ENCODE peak calls at places on chromosomes 5 and 9, in seven cellular contexts. P is K562, I is HepG2, M is GM12878, U is SK-N-SH, A is GM12892, B is H1. Q is an unnamed sample.

GRCh38 chr9:25917593-25918426 is 239.6 kb upstream of the TUSC1 start:
- DNase-seq in P (no peak), I (no peak), M (no peak), U (no peak), A (no peak), B (no peak), Q (no peak)

GRCh38 chr5:132667761-132668705 is 5.8 kb upstream of the IL4 start:
- DNase-seq in P (peak), I (no peak), M (no peak), U (no peak), A (no peak), B (no peak), Q (no peak)

GRCh38 chr5:54909911-54910870 is 75.2 kb downstream of the ESM1 start:
- DNase-seq in P (no peak), I (no peak), M (no peak), U (no peak), A (no peak), B (no peak), Q (no peak)

GRCh38 chr9:126509718-126510117 is 104.0 kb upstream of the LMX1B start:
- DNase-seq in P (no peak), I (no peak), M (no peak), U (peak), A (no peak), B (no peak), Q (no peak)

GRCh38 chr5:174235226-174235992 is 189.9 kb downstream of the NSG2 start:
- DNase-seq in P (no peak), I (no peak), M (no peak), U (no peak), A (no peak), B (no peak), Q (no peak)

GRCh38 chr5:170357853-170358497 is 31.2 kb downstream of the KCNMB1 start:
- DNase-seq in P (peak), I (no peak), M (no peak), U (no peak), A (no peak), B (no peak), Q (no peak)

GRCh38 chr5:133641683-133642082 is 29.3 kb upstream of the FSTL4 start:
- DNase-seq in P (no peak), I (no peak), M (no peak), U (no peak), A (no peak), B (no peak), Q (no peak)

GRCh38 chr5:173420108-173420507 is 91.9 kb upstream of the STC2 start:
- DNase-seq in P (no peak), I (no peak), M (no peak), U (peak), A (no peak), B (no peak), Q (no peak)

GRCh38 chr9:128611600-128612394 is 44.9 kb downstream of the DYNC2I2 start:
- DNase-seq in P (no peak), I (no peak), M (no peak), U (no peak), A (no peak), B (no peak), Q (no peak)

GRCh38 chr5:108028411-108028810 is 353.5 kb downstream of the FBXL17 start:
- DNase-seq in P (no peak), I (no peak), M (no peak), U (peak), A (no peak), B (no peak), Q (no peak)

GRCh38 chr9:19286634-19287188 is 56.2 kb downstream of the DENND4C start:
- DNase-seq in P (peak), I (peak), M (no peak), U (no peak), A (no peak), B (no peak), Q (no peak)

GRCh38 chr5:57327934-57328333 is 154.1 kb downstream of the GPBP1 start:
- DNase-seq in P (no peak), I (peak), M (no peak), U (no peak), A (no peak), B (no peak), Q (no peak)

GRCh38 chr9:36834736-36835135 is 199.3 kb downstream of the PAX5 start:
- DNase-seq in P (no peak), I (no peak), M (no peak), U (no peak), A (no peak), B (no peak), Q (no peak)

GRCh38 chr5:43601454-43602260 is 1.3 kb upstream of the NNT start:
- DNase-seq in P (peak), I (peak), M (peak), U (peak), A (peak), B (no peak), Q (no peak)

GRCh38 chr5:138552700-138553099 is 9.7 kb upstream of the ETF1 start:
- DNase-seq in P (no peak), I (no peak), M (no peak), U (no peak), A (no peak), B (no peak), Q (no peak)

GRCh38 chr9:109320338-109320733 is 523 bp downstream of the EPB41L4B start:
- DNase-seq in P (peak), I (no peak), M (no peak), U (peak), A (no peak), B (no peak), Q (peak)

GRCh38 chr5:134555889-134556311 is 30.4 kb downstream of the JADE2 start:
- DNase-seq in P (peak), I (peak), M (no peak), U (peak), A (no peak), B (no peak), Q (no peak)

GRCh38 chr9:131266301-131267229 is 9.7 kb downstream of the FAM78A start:
- DNase-seq in P (peak), I (no peak), M (no peak), U (no peak), A (no peak), B (no peak), Q (no peak)

DNA sequence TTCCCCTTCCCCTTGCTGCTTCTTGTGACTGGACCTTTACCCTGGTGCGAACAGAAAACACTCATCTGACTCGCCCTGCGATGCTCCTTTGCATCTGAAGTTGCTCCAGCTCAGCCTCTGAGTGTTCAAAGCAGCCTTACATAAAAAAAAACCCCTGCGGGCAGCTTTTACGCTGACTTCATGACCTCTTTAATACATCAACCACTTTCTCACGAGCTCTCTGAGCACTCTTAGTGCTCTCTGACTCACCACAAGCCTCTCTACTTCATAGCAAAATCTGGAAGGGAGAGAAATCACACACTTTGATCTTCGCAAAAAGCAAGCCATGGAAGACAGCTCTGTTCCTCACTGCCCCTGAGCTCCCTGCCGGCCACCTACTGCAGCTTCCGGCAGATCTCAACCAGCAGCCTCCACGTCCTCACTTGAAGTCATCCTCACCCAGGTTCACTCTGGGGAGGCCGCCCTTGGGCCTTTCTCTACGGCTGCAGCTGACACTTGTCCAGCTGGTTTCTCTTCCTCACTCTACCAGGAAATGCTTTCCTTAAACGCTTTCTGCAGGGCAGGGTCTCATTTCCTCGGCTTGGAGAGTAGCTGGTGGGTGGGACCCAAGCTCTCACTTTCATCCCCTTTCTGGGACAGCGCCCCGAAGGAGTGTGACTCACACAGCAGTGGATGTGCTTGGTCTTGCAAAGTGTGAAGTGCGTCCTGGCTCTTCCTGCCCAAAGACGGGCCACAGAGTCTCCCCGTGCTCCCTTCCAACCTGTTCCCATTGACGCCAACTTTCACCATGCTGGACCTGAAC is 5.3 kb downstream of the SLC34A1 start:
- DNase-seq in P (no peak), I (peak), M (peak), U (no peak), A (no peak), B (no peak), Q (no peak)
- TF ChIP-seq TAF1 in P (no peak), I (no peak), M (no peak), U (no peak), A (peak), B (no peak), Q (peak)

DNA sequence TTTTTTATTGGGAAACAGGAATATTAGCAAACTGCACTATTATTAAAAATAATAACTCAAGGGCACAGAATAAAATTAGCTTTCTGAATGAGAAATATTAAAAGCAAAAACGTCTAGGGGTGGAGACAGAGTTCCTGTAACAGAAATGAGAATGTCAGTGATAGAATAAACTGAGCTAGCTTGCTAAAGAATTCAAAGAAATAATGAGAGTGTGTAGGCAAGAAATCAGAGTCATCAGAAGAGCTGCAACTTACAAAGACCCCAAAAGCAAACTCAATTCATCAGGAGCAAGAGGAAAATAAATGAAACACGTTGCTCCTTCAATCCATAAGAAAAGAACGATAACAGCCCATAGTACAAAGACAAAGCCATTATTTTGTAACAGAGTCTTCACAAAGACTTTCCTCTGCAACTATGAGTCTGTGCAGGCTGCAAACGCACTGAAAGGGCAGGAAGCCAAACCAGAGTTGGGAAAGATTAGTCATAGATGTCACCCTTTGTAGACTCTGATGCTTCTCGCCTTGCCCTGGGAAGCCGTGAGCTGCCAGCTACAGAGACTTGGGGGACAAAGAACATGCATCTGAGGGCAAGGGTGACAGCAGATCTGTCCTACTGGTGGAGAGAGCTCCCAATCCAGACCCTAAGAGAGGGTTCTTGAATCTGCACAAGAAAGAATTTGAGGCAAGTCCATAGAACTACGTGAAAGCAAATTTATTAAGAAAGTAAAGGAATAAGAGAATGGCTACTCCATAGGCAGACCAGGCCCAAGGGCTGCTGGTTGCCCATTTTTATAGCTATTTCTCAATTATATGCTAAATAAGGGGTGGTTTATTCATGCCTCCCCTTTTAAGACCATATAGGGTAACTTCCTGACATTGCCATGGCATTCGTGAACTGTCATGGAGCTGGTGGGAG is 40.8 kb downstream of the SHC3 start:
- DNase-seq in P (no peak), I (no peak), M (no peak), U (no peak), A (no peak), B (no peak), Q (no peak)
- TF ChIP-seq TAF1 in P (no peak), I (no peak), M (no peak), U (peak), A (no peak), B (no peak), Q (no peak)

DNA sequence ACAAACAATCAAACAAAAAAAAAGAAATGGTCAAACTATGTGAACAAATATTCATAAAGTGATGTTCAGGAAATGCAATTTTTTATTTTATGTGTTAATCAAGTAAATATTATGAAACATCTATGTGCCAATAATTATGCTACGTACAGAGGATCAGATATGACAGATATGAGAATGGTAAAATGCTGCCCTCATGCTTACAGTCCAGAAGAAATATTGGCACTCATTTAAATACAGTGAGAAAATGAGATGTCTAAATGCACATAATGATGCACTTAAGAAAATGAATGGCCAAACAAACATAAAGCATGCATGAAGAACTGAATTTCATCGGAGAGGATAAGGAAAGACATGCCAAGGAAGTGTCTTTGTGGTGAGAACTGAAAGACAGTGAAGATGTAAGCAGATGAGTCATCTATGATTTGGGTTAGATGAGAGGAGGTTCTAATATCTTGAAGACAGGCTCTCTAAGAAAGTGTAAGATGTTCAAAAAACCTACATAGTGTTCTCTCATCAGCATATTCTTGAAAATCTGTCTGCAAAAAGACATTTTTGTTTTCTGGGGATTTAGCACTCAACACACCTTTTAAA is 1231.1 kb upstream of the ACO1 start:
- DNase-seq in P (no peak), I (no peak), M (no peak), U (no peak), A (no peak), B (no peak), Q (no peak)
- TF ChIP-seq TAF1 in P (no peak), I (no peak), M (no peak), U (no peak), A (no peak), B (no peak), Q (no peak)

DNA sequence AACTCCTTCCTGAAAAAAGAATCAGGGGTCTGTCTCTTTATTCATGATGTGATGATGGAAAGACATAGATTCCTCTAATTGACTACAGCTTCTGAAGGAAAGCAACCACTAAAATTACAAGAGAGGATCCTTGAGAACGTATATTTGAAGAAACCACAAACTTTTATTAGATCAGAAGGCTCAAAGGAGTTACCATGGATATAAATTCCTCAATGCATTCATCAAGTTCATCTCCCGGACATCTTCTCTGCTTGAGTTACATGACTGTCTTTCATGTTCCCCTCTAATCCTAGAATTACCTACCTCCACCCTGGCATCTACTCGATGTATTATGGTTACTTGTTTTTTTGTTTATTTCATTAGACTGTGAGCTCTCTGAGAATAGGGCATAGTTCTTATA is 104.1 kb upstream of the PAPPA start:
- DNase-seq in P (no peak), I (no peak), M (no peak), U (no peak), A (no peak), B (no peak), Q (no peak)
- TF ChIP-seq TAF1 in P (no peak), I (no peak), M (no peak), U (no peak), A (no peak), B (no peak), Q (no peak)

DNA sequence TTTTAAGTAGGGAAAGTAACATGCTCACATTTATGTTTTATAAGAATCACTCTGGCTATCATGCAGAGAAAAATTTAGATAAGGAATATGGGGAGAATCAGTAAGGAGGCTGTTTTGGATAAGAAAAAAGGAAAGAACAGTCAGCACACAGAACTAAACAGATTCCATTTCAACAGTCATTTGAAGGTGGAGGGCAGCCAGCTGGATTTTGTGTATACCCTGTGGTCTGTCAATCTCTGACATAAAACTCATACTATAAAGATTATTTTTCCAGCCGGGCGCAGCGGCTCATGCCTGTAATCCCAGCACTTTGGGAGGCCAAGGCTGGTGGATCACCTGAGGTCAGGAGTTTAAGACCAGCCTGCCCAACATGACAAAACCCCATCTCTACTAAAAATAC is 64.2 kb downstream of the PCA3 start:
- DNase-seq in P (no peak), I (no peak), M (no peak), U (no peak), A (no peak), B (no peak), Q (no peak)
- TF ChIP-seq TAF1 in P (no peak), I (no peak), M (no peak), U (no peak), A (no peak), B (no peak), Q (no peak)

GRCh38 chr5:10138385-10139057 is 111.2 kb downstream of the ATPSCKMT start:
- DNase-seq in P (no peak), I (no peak), M (no peak), U (no peak), A (no peak), B (no peak), Q (no peak)
- TF ChIP-seq TAF1 in P (no peak), I (no peak), M (no peak), U (no peak), A (no peak), B (no peak), Q (no peak)

Q was measured in GM12891.